ENCODE peak calls at places on chromosomes 16 and 17, in five cellular contexts. V is IMR-90, H is mesenchymal stem cell, F is H9, Z is H1. O is an unnamed sample.
A peak's percentile ranks its signal among the peaks of the same experiment; 100 is the strongest.

GRCh38 chr16:31331807-31332301 is 23.1 kb upstream of the ITGAX start:
- DNase-seq in Z (no peak), H (no peak), V (no peak), F (no peak), O (no peak)

GRCh38 chr17:3879591-3880417 is 13.0 kb downstream of the CAMKK1 start:
- DNase-seq in H (no peak), Z (no peak), F (peak; percentile 61), V (no peak), O (no peak)

GRCh38 chr17:72702136-72702735 is 390.3 kb downstream of the SLC39A11 start:
- DNase-seq in Z (no peak), F (no peak), V (peak; percentile 77), H (no peak), O (no peak)

GRCh38 chr16:67399749-67400704 is 6.7 kb upstream of the TPPP3 start:
- DNase-seq in V (no peak), H (no peak), Z (no peak), F (no peak), O (no peak)

GRCh38 chr17:17801800-17802481 is 34.8 kb downstream of the SREBF1 start:
- DNase-seq in F (no peak), H (no peak), Z (no peak), V (no peak), O (no peak)

GRCh38 chr16:81357711-81358270 is 43.0 kb downstream of the GAN start:
- DNase-seq in Z (no peak), V (no peak), H (no peak), F (no peak), O (no peak)

GRCh38 chr17:77449908-77450741 is 309.4 kb downstream of the SEC14L1 start:
- DNase-seq in Z (no peak), H (peak; percentile 89), V (peak; percentile 72), F (peak; percentile 84), O (peak; percentile 87)

GRCh38 chr17:49512296-49513043 is 17.4 kb downstream of the NGFR start:
- DNase-seq in H (no peak), F (peak; percentile 89), V (no peak), Z (no peak), O (no peak)

GRCh38 chr16:25257956-25258855 is 561 bp upstream of the ZKSCAN2 start:
- DNase-seq in H (peak; percentile 93), Z (peak; percentile 60), V (peak; percentile 87), F (peak; percentile 89), O (no peak)

GRCh38 chr17:49848019-49848473 is at the start of gene TAC4:
- DNase-seq in Z (no peak), H (no peak), F (peak; percentile 57), V (no peak), O (no peak)

GRCh38 chr17:1978396-1978962 is 46.7 kb downstream of the RTN4RL1 start:
- DNase-seq in V (no peak), F (no peak), H (no peak), Z (no peak), O (no peak)

GRCh38 chr17:64412944-64413381 is 22.3 kb upstream of the PECAM1 start:
- DNase-seq in F (no peak), H (no peak), V (no peak), Z (no peak), O (no peak)

GRCh38 chr17:79931517-79932309 is 92.5 kb upstream of the CBX4 start:
- DNase-seq in H (peak; percentile 35), F (no peak), V (peak; percentile 31), Z (no peak), O (no peak)

GRCh38 chr17:67931227-67931626 is 65.0 kb downstream of the C17orf58 start:
- DNase-seq in H (no peak), F (no peak), Z (no peak), V (no peak), O (no peak)

GRCh38 chr17:79607941-79608728 is 2.7 kb downstream of the RBFOX3 start:
- DNase-seq in H (peak; percentile 15), Z (peak; percentile 38), F (peak; percentile 91), V (no peak), O (peak; percentile 64)

GRCh38 chr17:74859439-74860228 is at the start of gene GRIN2C:
- DNase-seq in Z (no peak), H (no peak), F (no peak), V (no peak), O (no peak)

GRCh38 chr16:65083181-65083845 is 38.5 kb downstream of the CDH11 start:
- DNase-seq in Z (no peak), V (peak; percentile 45), F (no peak), H (peak; percentile 37), O (no peak)

GRCh38 chr17:48542114-48542955 is 2.6 kb downstream of the HOXB2 start:
- DNase-seq in V (peak; percentile 34), F (no peak), Z (no peak), H (peak; percentile 62), O (no peak)

GRCh38 chr16:27222499-27223225 is 19.3 kb downstream of the KDM8 start:
- DNase-seq in F (no peak), Z (no peak), V (peak; percentile 45), H (peak; percentile 72), O (no peak)

GRCh38 chr16:64846966-64847365 is 274.9 kb downstream of the CDH11 start:
- DNase-seq in F (no peak), H (no peak), Z (no peak), V (no peak), O (no peak)

GRCh38 chr16:78929798-78930197 is 670.7 kb downstream of the MAF start:
- DNase-seq in F (no peak), V (no peak), H (no peak), Z (no peak), O (no peak)

GRCh38 chr16:79528281-79528680 is 72.3 kb downstream of the MAF start:
- DNase-seq in V (no peak), F (no peak), Z (no peak), H (no peak), O (no peak)

GRCh38 chr17:77208217-77208808 is 67.5 kb downstream of the SEC14L1 start:
- DNase-seq in H (peak; percentile 92), Z (no peak), V (peak; percentile 59), F (no peak), O (no peak)

GRCh38 chr17:4004517-4005295 is 40.5 kb upstream of the ATP2A3 start:
- DNase-seq in V (no peak), Z (no peak), F (peak; percentile 90), H (peak; percentile 44), O (peak; percentile 71)

GRCh38 chr17:15306406-15306970 is 34.9 kb downstream of the TEKT3 start:
- DNase-seq in V (peak; percentile 31), F (no peak), H (peak; percentile 22), Z (no peak), O (no peak)

GRCh38 chr16:75000481-75001081 is 1.8 kb downstream of the ZNRF1 start:
- DNase-seq in H (peak; percentile 54), Z (no peak), V (peak; percentile 37), F (no peak), O (no peak)

GRCh38 chr16:57609541-57610401 is 18.7 kb upstream of the ADGRG1 start:
- DNase-seq in F (peak; percentile 30), H (no peak), Z (no peak), V (peak; percentile 54), O (no peak)

GRCh38 chr16:75527825-75528299 is 8.0 kb downstream of the CHST5 start:
- DNase-seq in H (peak; percentile 6), Z (no peak), V (no peak), F (no peak), O (no peak)

GRCh38 chr16:85570213-85570734 is 42.8 kb upstream of the GSE1 start:
- DNase-seq in H (no peak), V (no peak), Z (no peak), F (no peak), O (no peak)

GRCh38 chr16:3161235-3162018 is 26.6 kb upstream of the OR1F1 start:
- DNase-seq in V (no peak), F (no peak), H (no peak), Z (no peak), O (no peak)

GRCh38 chr16:3166505-3166886 is 21.5 kb upstream of the OR1F1 start:
- DNase-seq in F (no peak), Z (no peak), H (no peak), V (no peak), O (no peak)

GRCh38 chr16:3168706-3169105 is 19.3 kb upstream of the OR1F1 start:
- DNase-seq in H (no peak), Z (no peak), V (no peak), F (no peak), O (no peak)

GRCh38 chr16:3164121-3164991 is 23.6 kb upstream of the OR1F1 start:
- DNase-seq in Z (no peak), F (no peak), H (no peak), V (no peak), O (no peak)

GRCh38 chr16:3165111-3165822 is 22.7 kb upstream of the OR1F1 start:
- DNase-seq in Z (no peak), F (no peak), H (no peak), V (no peak), O (no peak)
- H3K4me2 ChIP-seq in Z (no peak overlapping the region), F (no peak overlapping the region), H (no peak overlapping the region), V (no peak overlapping the region), O (no peak overlapping the region)

GRCh38 chr16:82704369-82704768 is 77.6 kb downstream of the CDH13 start:
- DNase-seq in H (no peak), Z (no peak), F (no peak), V (peak; percentile 21), O (no peak)
- H3K9me3 ChIP-seq in H (no peaks in the 10 kb centered on the region), Z (no peaks in the 10 kb centered on the region), F (no peaks in the 10 kb centered on the region), V (no peaks in the 10 kb centered on the region), O (no peaks in the 10 kb centered on the region)

GRCh38 chr16:228151-228855 is 946 bp downstream of the LUC7L start:
- DNase-seq in Z (no peak), H (no peak), F (no peak), V (peak; percentile 10), O (no peak)
- H3K23ac ChIP-seq in Z (no peak overlapping the region), H (no peak overlapping the region), F (no peak overlapping the region), V (peak overlapping the region; percentile 82), O (no peak overlapping the region)

DNA sequence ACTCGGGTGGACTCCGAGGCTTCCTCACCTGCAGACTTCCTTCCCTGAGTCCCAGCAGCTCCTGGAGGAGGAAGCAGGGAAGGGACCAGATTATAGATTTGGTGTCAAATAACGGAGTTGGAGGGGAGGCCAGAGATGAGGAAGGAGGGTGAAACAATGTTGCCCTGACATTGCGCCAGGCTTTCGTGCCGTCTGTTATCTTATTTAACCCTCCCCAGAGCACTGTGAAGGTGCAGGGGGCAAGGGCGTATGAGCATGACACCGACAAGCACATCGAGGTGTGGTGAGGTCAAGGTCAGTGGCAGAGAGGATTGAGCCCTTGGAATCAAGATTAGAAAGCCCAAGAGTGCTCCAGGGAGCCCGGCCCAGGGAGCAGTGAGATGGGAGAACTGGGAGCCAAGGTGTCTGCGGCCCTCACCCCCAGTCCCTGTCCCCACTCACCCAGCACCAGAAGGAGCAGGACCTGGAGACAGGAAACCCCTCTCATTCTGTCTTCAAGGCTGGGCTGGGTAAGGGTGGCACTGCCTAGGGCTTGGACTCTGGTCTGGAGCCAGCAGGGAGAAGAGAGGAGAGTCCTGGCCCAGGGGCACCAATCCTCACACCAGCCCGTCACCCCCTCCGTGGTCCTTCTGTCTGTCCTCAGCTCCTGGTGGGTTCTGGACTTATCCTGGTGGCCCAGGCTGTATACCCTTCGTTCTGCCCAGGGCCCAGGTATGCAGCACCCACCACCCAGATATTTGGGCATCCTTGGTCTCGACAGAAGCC is 1.1 kb downstream of the PRSS33 start:
- DNase-seq in V (no peak), F (peak; percentile 25), Z (no peak), H (no peak), O (no peak)
- H3K4me2 ChIP-seq in V (no peak overlapping the region), F (no peak overlapping the region), Z (no peak overlapping the region), H (no peak overlapping the region), O (no peak overlapping the region)

GRCh38 chr17:57391076-57391825 is 134.9 kb downstream of the MSI2 start:
- DNase-seq in F (no peak), Z (no peak), H (no peak), V (no peak), O (no peak)
- H3K9me3 ChIP-seq in F (peaks cover 4% of the 10 kb centered on the region), Z (peaks cover 12% of the 10 kb centered on the region), H (peaks cover 49% of the 10 kb centered on the region), V (no peaks in the 10 kb centered on the region), O (peaks cover 9% of the 10 kb centered on the region)

GRCh38 chr16:86573646-86574508 is 4.5 kb upstream of the FOXL1 start:
- DNase-seq in F (no peak), V (no peak), Z (no peak), H (no peak), O (no peak)
- H3K23ac ChIP-seq in F (no peak overlapping the region), V (peak overlapping the region; percentile 48), Z (no peak overlapping the region), H (no peak overlapping the region), O (no peak overlapping the region)

O was measured in neuronal stem cell.